ENCODE peak calls at places on chromosomes 5 and 9, in five cellular contexts. F is GM23248, Q is SK-N-SH, A is hepatocyte, O is neural progenitor cell. M is an unnamed sample.

GRCh38 chr5:97142521-97143254 is at the start of gene LIX1:
- DNase-seq in F (peak; percentile 65), Q (peak; percentile 68), A (peak; percentile 81), O (peak; percentile 97), M (peak; percentile 75)

GRCh38 chr5:176761755-176762154 is 48.6 kb upstream of the UNC5A start:
- DNase-seq in F (no peak), Q (no peak), A (no peak), O (no peak), M (no peak)

GRCh38 chr9:123435471-123435870 is 79.5 kb downstream of the CRB2 start:
- DNase-seq in F (no peak), Q (no peak), A (no peak), O (no peak), M (no peak)

GRCh38 chr9:115691097-115691496 is 462.5 kb upstream of the PAPPA start:
- DNase-seq in F (peak; percentile 98), Q (no peak), A (peak; percentile 44), O (no peak), M (no peak)

GRCh38 chr9:135209852-135210251 is 122.4 kb downstream of the OLFM1 start:
- DNase-seq in F (peak; percentile 25), Q (no peak), A (no peak), O (no peak), M (no peak)

GRCh38 chr5:172185096-172185461 is 2.9 kb downstream of the STK10 start:
- DNase-seq in F (no peak), Q (no peak), A (no peak), O (no peak), M (no peak)

GRCh38 chr5:153632748-153633290 is 142.3 kb downstream of the GRIA1 start:
- DNase-seq in F (peak; percentile 60), Q (no peak), A (no peak), O (no peak), M (no peak)

GRCh38 chr5:169803077-169803981 is 166.3 kb downstream of the DOCK2 start:
- DNase-seq in F (peak; percentile 98), Q (peak; percentile 59), A (peak; percentile 64), O (no peak), M (no peak)

GRCh38 chr5:141705503-141705902 is 23.5 kb upstream of the ARAP3 start:
- DNase-seq in F (no peak), Q (no peak), A (no peak), O (no peak), M (no peak)

GRCh38 chr9:87878930-87879603 is 3.6 kb upstream of the SPATA31E1 start:
- DNase-seq in F (peak; percentile 85), Q (no peak), A (no peak), O (no peak), M (no peak)

GRCh38 chr9:137062384-137062783 is 8.0 kb downstream of the SAPCD2 start:
- DNase-seq in F (no peak), Q (no peak), A (no peak), O (no peak), M (no peak)

GRCh38 chr9:124054671-124055212 is 43.2 kb downstream of the LHX2 start:
- DNase-seq in F (peak; percentile 94), Q (no peak), A (no peak), O (no peak), M (no peak)

GRCh38 chr9:84436386-84437114 is 96.0 kb upstream of the SLC28A3 start:
- DNase-seq in F (no peak), Q (no peak), A (no peak), O (no peak), M (no peak)

GRCh38 chr9:79936336-79936735 is 364.6 kb downstream of the TLE4 start:
- DNase-seq in F (no peak), Q (no peak), A (no peak), O (no peak), M (no peak)

GRCh38 chr9:127698985-127699670 is 7.7 kb upstream of the CFAP157 start:
- DNase-seq in F (peak; percentile 99), Q (peak; percentile 98), A (peak; percentile 95), O (peak; percentile 97), M (peak; percentile 89)

GRCh38 chr5:172683696-172684464 is 42.8 kb downstream of the NEURL1B start:
- DNase-seq in F (no peak), Q (no peak), A (peak; percentile 52), O (peak; percentile 67), M (no peak)

GRCh38 chr9:121732383-121732782 is 80.9 kb downstream of the DAB2IP start:
- DNase-seq in F (no peak), Q (no peak), A (no peak), O (no peak), M (no peak)

GRCh38 chr5:32785639-32786216 is 74.6 kb downstream of the NPR3 start:
- DNase-seq in F (no peak), Q (no peak), A (no peak), O (no peak), M (no peak)

GRCh38 chr9:93536167-93536566 is 40.2 kb upstream of the PHF2 start:
- DNase-seq in F (no peak), Q (no peak), A (no peak), O (no peak), M (no peak)

GRCh38 chr5:499233-500209 is 24.7 kb downstream of the SLC9A3 start:
- DNase-seq in F (no peak), Q (no peak), A (no peak), O (no peak), M (no peak)

GRCh38 chr9:79220666-79221065 is 351.1 kb upstream of the TLE4 start:
- DNase-seq in F (peak; percentile 78), Q (no peak), A (no peak), O (no peak), M (no peak)

GRCh38 chr9:126705311-126705766 is 91.6 kb downstream of the LMX1B start:
- DNase-seq in F (peak; percentile 74), Q (peak; percentile 93), A (peak; percentile 89), O (peak; percentile 92), M (peak; percentile 79)

GRCh38 chr9:34375901-34376595 is 650 bp downstream of the MYORG start:
- DNase-seq in F (peak; percentile 22), Q (peak; percentile 76), A (peak; percentile 75), O (peak; percentile 45), M (peak; percentile 78)

GRCh38 chr5:52915176-52915875 is 73.8 kb upstream of the ITGA2 start:
- DNase-seq in F (peak; percentile 79), Q (peak; percentile 65), A (peak; percentile 70), O (peak; percentile 66), M (peak; percentile 41)

GRCh38 chr5:6859951-6860638 is 146.9 kb downstream of the TENT4A start:
- DNase-seq in F (no peak), Q (no peak), A (no peak), O (no peak), M (no peak)

GRCh38 chr5:179913461-179913860 is 5.8 kb upstream of the TBC1D9B start:
- DNase-seq in F (no peak), Q (no peak), A (no peak), O (no peak), M (no peak)

GRCh38 chr5:179912951-179913350 is 5.3 kb upstream of the TBC1D9B start:
- DNase-seq in F (no peak), Q (no peak), A (no peak), O (no peak), M (no peak)

GRCh38 chr5:179915406-179915935 is 7.8 kb upstream of the TBC1D9B start:
- DNase-seq in F (no peak), Q (no peak), A (no peak), O (no peak), M (no peak)

GRCh38 chr5:179912386-179912785 is 4.7 kb upstream of the TBC1D9B start:
- DNase-seq in F (no peak), Q (no peak), A (no peak), O (no peak), M (no peak)

DNA sequence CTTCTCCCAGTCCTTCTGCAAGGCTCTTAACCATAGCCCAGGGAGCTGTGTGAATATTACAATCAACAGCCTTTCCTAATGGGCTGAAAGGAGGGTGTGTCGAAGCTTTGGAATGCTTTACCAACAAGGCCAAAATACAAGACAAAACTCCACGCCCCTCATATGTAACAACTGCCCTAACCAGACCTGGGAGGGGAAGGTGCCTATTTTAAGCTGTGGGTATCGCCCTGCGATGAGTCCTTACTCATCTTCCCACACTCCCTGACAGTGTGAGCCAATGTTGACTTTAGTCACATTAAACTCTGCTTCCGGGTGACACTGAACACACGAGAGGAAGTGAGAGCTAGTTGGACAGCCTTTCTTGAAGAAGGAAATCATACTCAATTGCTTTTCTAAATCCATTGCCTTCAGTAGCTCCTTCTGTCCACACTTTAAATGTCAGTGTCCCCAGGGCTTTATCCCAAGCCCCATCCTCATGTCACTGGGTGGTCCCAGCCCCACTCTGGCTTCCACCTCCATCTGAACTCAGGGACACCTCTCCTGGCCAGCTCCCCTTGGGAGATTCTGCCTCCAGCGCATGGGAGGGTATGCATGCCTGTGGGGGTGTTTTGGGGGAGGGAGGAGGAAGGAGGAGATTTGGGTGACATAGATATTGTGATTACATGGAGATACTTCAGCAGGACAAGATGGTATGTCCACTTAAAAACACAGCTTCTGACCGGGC is 6.5 kb upstream of the TBC1D9B start:
- DNase-seq in F (peak; percentile 81), Q (no peak), A (no peak), O (no peak), M (peak; percentile 44)
- H3K27ac ChIP-seq in F (peak overlapping the region; percentile 38), Q (no peak overlapping the region), A (peak overlapping the region; percentile 56), O (no peak overlapping the region), M (no peak overlapping the region)

GRCh38 chr5:14157494-14157782 is 14.3 kb downstream of the TRIO start:
- DNase-seq in F (no peak), Q (no peak), A (no peak), O (no peak), M (no peak)
- H3K4me3 ChIP-seq in F (peak overlapping the region; percentile 63), Q (peak overlapping the region; percentile 28), A (no peak overlapping the region), O (no peak overlapping the region), M (no peak overlapping the region)

DNA sequence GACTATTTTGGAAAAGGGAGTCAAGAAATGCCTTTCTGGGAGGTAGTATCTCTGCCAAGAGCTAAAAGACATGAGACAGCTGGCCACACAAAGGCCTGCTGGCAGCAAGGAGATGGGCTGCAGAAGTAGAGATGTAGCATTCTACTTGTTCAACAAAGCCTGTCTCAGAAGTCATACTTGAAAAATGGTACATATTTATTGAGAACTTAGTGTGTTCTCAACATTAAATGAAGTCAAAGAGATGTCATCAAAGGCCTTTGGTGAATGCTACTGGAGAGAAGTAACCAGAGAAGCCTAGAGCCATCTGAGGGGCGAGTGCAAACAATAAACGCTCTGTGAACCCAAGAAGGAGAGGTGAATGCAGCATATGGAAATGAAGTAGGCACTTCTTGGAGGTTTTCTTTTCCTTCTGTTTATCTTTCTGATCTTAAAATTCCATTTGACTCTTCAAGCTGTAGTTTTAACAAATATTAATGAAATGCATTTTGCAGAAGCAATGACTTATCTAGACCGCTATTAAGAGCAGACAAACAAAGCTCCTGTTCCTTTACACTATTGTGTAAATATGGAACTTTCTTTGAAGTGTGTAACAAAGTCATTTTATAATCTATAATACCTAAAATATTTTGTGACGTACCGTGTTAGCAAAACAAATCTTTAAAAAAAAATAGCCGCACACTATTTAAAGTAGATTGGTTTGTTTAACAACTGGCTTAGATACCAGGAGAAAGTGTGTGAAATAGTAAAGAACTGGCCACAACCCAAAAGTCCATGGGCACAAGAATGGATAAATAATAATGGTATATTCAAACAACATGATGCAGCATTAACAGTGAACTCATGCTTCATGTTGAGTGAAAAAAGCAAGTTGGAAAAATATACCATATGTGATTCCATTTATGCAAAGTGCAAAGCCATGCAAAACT is 70.3 kb downstream of the ZNF608 start:
- DNase-seq in F (no peak), Q (no peak), A (no peak), O (no peak), M (no peak)
- TF ChIP-seq EZH2phosphoT487 in F (no peak), Q (no peak), A (no peak), O (no peak), M (no peak)

DNA sequence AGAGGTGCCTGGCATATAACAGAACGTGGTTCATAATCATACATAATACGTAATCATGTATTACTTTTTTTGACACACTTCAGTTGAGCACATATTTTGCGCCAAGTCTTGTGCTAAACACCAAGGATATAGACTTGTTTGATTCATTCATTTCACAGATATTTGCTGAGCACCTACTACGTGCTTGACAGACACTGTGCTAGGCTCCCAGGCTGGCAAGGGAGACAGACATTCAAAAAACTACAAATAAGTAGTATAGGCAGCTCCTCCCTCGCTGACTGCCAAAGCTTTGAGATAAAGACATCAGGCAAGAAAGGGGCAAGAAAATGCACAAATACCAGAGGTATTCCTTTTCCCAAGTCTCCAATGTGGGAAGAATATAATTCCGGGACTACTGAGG is 122.5 kb upstream of the CPEB4 start:
- DNase-seq in F (no peak), Q (no peak), A (no peak), O (no peak), M (no peak)
- H3K27ac ChIP-seq in F (no peak overlapping the region), Q (no peak overlapping the region), A (peak overlapping the region; percentile 91), O (no peak overlapping the region), M (no peak overlapping the region)